ENCODE peak calls at places on chromosome 15, in five cellular contexts. U, E, W, M and R are unnamed samples.

GRCh38 chr15:99692825-99693224 is 40.4 kb downstream of the LYSMD4 start:
- DNase-seq in M (no peak), E (no peak), W (no peak), U (no peak), R (no peak)

GRCh38 chr15:70491183-70491621 is 272.2 kb downstream of the UACA start:
- DNase-seq in M (peak), W (no peak), U (no peak), E (no peak), R (no peak)

GRCh38 chr15:62138124-62138523 is 27.0 kb downstream of the C2CD4B start:
- DNase-seq in E (no peak), M (no peak), U (no peak), W (no peak), R (no peak)

GRCh38 chr15:61815356-61816083 is 244.7 kb downstream of the VPS13C start:
- DNase-seq in E (no peak), W (no peak), U (no peak), M (no peak), R (no peak)

GRCh38 chr15:60095711-60096110 is 91.6 kb downstream of the FOXB1 start:
- DNase-seq in U (no peak), W (no peak), M (no peak), E (no peak), R (no peak)

GRCh38 chr15:78007965-78008886 is 69.3 kb downstream of the TBC1D2B start:
- DNase-seq in E (peak), M (no peak), W (no peak), U (no peak), R (no peak)

GRCh38 chr15:101472033-101472432 is 17.5 kb downstream of the PCSK6 start:
- DNase-seq in W (no peak), E (no peak), U (no peak), M (no peak), R (no peak)

GRCh38 chr15:33975023-33975565 is 6.8 kb downstream of the CHRM5 start:
- DNase-seq in E (no peak), W (no peak), M (peak), U (no peak), R (no peak)

GRCh38 chr15:50816191-50816590 is 50.7 kb upstream of the SPPL2A start:
- DNase-seq in U (no peak), M (no peak), E (peak), W (peak), R (no peak)

GRCh38 chr15:41884458-41884857 is 9.4 kb downstream of the SPTBN5 start:
- DNase-seq in U (no peak), E (no peak), M (no peak), W (no peak), R (no peak)

GRCh38 chr15:39435244-39435643 is 145.6 kb upstream of the THBS1 start:
- DNase-seq in W (no peak), E (no peak), U (no peak), M (no peak), R (no peak)

GRCh38 chr15:39438260-39438659 is 142.6 kb upstream of the THBS1 start:
- DNase-seq in U (no peak), E (peak), W (no peak), M (no peak), R (no peak)

GRCh38 chr15:39434751-39435238 is 146.1 kb upstream of the THBS1 start:
- DNase-seq in U (no peak), E (no peak), W (no peak), M (no peak), R (no peak)

GRCh38 chr15:39442898-39443297 is 138.0 kb upstream of the THBS1 start:
- DNase-seq in E (no peak), W (no peak), U (no peak), M (no peak), R (no peak)

GRCh38 chr15:39438795-39439577 is 141.9 kb upstream of the THBS1 start:
- DNase-seq in W (peak), U (no peak), E (peak), M (no peak), R (no peak)
- TF ChIP-seq CTCF in W (peak), U (no peak), E (no peak), M (no peak), R (no peak)

GRCh38 chr15:95470529-95470928 is 860.0 kb upstream of the NR2F2 start:
- DNase-seq in W (no peak), E (no peak), U (no peak), M (no peak), R (no peak)

GRCh38 chr15:95468820-95469219 is 861.7 kb upstream of the NR2F2 start:
- DNase-seq in U (no peak), E (no peak), W (no peak), M (no peak), R (no peak)

GRCh38 chr15:95470997-95471692 is 859.4 kb upstream of the NR2F2 start:
- DNase-seq in W (no peak), U (no peak), M (no peak), E (no peak), R (no peak)

GRCh38 chr15:95464091-95464888 is 866.2 kb upstream of the NR2F2 start:
- DNase-seq in E (peak), U (no peak), W (no peak), M (no peak), R (no peak)

GRCh38 chr15:95469601-95470000 is 860.9 kb upstream of the NR2F2 start:
- DNase-seq in E (no peak), U (no peak), W (no peak), M (no peak), R (no peak)
- TF ChIP-seq CTCF in E (no peak), U (no peak), W (no peak), M (no peak), R (no peak)

DNA sequence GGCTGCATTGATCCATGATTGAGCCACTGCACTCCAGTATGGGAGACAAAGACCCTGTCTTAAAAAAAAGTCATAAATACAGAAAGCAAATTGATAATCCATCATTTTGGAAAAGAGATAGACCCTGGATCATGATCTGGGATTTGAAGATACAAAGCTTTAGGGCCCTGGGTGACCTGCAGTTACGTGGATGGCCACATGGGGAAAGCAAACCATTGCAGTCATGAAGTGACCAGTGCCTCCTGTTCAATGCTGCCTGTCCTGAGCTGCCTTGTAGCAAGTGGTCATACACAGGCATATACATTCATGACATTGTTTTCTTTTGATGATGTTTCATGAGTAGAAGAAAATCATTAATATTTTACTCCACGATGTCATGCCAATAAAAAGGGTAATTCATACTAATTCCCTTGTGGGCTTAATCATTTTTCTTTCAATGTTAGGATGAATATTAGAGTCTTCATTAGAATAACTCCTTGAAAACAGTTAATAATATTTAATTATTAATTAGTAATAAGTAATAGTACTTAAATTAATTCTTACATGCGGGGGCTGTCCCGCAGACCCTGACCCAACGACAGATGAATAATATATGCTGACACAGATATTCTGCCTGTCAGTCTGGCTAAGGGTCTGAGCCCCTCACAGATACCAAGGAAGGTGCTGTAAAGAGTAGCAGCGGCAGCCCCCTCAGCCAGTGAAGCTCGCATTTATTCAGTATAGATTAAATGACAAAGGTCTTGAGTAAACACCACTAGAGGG is 109.0 kb upstream of the UNC13C start:
- DNase-seq in W (no peak), M (no peak), U (no peak), E (no peak), R (no peak)
- TF ChIP-seq CTCF in W (no peak), M (peak), U (no peak), E (no peak), R (peak)

DNA sequence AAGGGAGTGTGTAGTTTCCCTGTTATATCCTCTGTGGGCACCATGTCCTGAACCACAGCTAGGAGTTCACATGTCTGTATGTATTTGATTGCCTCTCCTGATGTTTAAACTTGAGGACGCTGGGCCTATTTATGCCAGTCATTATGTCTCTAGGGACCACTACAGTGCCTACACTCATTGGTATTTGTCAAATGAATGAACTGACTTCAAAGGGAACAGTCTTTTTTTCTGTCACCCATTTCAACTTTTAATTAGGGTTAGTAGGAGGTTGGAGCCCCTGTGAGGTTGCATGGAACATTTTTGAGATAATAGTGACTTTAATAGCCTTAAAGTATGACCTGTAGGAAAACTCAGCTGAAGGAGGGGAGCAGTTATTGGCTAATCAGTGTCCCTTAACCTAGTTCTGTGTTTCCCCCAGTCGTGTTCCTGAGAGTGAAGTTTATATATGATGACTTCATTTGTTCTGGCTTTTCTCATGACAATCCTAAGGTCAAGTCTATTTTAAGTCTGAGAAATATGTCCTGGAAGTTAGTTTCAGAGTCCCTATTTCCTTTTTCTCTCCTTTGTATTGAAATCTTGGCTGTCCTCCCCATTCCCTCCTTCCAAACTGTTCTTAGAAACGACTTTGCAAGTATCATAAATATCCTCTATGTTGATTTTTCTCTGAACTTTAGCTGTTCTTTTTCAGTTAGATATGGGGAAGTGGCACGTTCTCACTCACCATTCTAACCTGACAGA is 29.0 kb downstream of the PDE8A start:
- DNase-seq in U (no peak), W (no peak), E (no peak), M (peak), R (no peak)
- TF ChIP-seq CTCF in U (no peak), W (no peak), E (no peak), M (peak), R (peak)

DNA sequence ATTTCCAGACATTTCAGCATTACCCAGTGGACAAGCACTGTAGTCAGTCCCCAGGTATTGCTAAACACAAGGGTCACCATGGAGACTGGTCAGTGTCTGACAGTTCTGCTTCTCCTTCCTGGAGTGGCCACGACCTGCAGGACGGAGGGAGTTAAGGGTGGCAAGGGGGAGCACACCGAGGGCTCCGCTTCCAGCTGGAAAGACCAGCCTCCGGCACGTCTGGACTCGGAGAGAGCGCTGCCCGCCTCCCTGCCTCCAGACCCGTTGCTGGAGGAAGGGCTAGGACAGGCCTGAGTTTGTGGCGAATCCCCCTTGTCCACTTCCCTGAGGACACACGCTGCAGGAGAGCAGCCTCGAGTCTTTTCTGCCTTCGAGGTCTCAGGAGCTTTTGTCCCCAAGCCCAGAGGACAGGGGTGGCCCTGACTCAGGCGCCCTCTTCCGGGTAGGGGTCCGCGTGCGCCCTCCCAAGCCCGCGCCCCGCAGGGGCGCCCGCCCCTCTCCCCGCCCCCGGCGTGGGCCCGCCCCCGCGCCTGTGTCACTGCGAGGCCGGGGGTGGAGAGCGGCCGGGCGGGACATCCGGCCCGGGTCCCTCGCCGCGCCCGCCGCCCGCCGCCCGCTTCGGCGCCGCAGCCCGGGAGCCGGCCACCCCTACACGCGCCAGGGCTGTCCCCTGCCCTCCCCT is at the start of gene CHST14:
- DNase-seq in E (peak), W (peak), U (no peak), M (peak), R (no peak)
- TF ChIP-seq CTCF in E (no peak), W (no peak), U (no peak), M (no peak), R (no peak)

DNA sequence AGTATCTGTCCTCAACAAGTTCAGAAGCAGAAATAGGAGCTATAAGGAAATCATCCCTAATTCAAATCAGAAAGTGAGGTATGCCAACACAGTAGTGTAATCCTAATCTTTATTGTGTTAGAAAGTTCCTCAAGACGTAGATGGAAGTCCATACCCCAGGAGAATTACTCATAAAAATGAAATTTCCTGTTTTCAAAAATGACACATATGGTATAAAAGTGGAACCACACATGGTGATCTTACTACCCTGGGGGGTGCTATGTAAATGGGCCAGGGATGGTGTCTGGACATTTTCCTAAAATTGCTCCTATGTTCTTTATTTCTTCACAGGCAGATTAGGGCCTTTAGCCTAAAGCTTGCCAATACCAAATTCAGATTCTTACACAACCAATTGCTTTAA is 204.1 kb downstream of the ARRDC4 start:
- DNase-seq in E (no peak), U (no peak), M (no peak), W (no peak), R (no peak)
- TF ChIP-seq CTCF in E (no peak), U (no peak), M (no peak), W (no peak), R (no peak)